ENCODE peak calls at places on chromosomes 6 and 20, in six cellular contexts. D is WTC11; O is naive thymus-derived CD8-positive, alpha-beta T cell; N is H54; C is NCI-H524; Z is DMS153. H is an unnamed sample.

GRCh38 chr20:41052742-41053419 is 24.3 kb downstream of the TOP1 start:
- DNase-seq in D (no peak), O (no peak), N (no peak), C (no peak), Z (no peak), H (no peak)

GRCh38 chr6:154986787-154987235 is 8.3 kb upstream of the TIAM2 start:
- DNase-seq in D (no peak), O (no peak), N (no peak), C (no peak), Z (no peak), H (no peak)

GRCh38 chr20:35004749-35005462 is 49.2 kb downstream of the MYH7B start:
- DNase-seq in D (peak; percentile 5), O (no peak), N (no peak), C (no peak), Z (no peak), H (no peak)

GRCh38 chr20:12928755-12929401 is 79.9 kb upstream of the SPTLC3 start:
- DNase-seq in D (no peak), O (no peak), N (peak; percentile 9), C (no peak), Z (no peak), H (no peak)

GRCh38 chr6:25111782-25112181 is 167.4 kb upstream of the CARMIL1 start:
- DNase-seq in D (no peak), O (no peak), N (no peak), C (no peak), Z (no peak), H (no peak)

GRCh38 chr6:53244958-53245357 is 96.3 kb upstream of the GCM1 start:
- DNase-seq in D (no peak), O (no peak), N (no peak), C (no peak), Z (no peak), H (peak; percentile 49)

GRCh38 chr20:45336530-45337366 is 11.5 kb downstream of the SDC4 start:
- DNase-seq in D (no peak), O (no peak), N (peak; percentile 83), C (no peak), Z (no peak), H (no peak)

GRCh38 chr6:52925042-52925441 is 15.5 kb upstream of the GSTA3 start:
- DNase-seq in D (no peak), O (no peak), N (no peak), C (no peak), Z (no peak), H (no peak)

GRCh38 chr20:58692579-58693225 is at the start of gene NPEPL1:
- DNase-seq in D (peak; percentile 58), O (peak; percentile 32), N (peak; percentile 48), C (peak; percentile 44), Z (no peak), H (peak; percentile 86)

GRCh38 chr6:157962601-157963084 is 19.0 kb upstream of the SYNJ2 start:
- DNase-seq in D (no peak), O (no peak), N (no peak), C (no peak), Z (no peak), H (no peak)

GRCh38 chr20:48621256-48622078 is 206.3 kb downstream of the PREX1 start:
- DNase-seq in D (no peak), O (no peak), N (peak; percentile 75), C (no peak), Z (no peak), H (no peak)

GRCh38 chr6:9412951-9413559 is 977.7 kb upstream of the SLC35B3 start:
- DNase-seq in D (peak; percentile 57), O (no peak), N (peak; percentile 7), C (peak; percentile 55), Z (no peak), H (no peak)

GRCh38 chr20:31809656-31810055 is 9.5 kb upstream of the MYLK2 start:
- DNase-seq in D (no peak), O (no peak), N (no peak), C (no peak), Z (no peak), H (no peak)

GRCh38 chr6:43970068-43970912 is 157.0 kb downstream of the MRPL14 start:
- DNase-seq in D (no peak), O (no peak), N (no peak), C (no peak), Z (no peak), H (no peak)

GRCh38 chr6:151763303-151763702 is 44.2 kb upstream of the ESR1 start:
- DNase-seq in D (no peak), O (no peak), N (peak; percentile 6), C (no peak), Z (no peak), H (no peak)

GRCh38 chr6:37371158-37372083 is 17.6 kb downstream of the RNF8 start:
- DNase-seq in D (no peak), O (no peak), N (no peak), C (peak; percentile 92), Z (no peak), H (no peak)

GRCh38 chr6:150334790-150335783 is 33.7 kb upstream of the IYD start:
- DNase-seq in D (peak; percentile 47), O (no peak), N (peak; percentile 18), C (peak; percentile 67), Z (no peak), H (peak; percentile 23)

GRCh38 chr6:68776382-68776781 is 141.3 kb downstream of the ADGRB3 start:
- DNase-seq in D (no peak), O (no peak), N (no peak), C (no peak), Z (no peak), H (no peak)

GRCh38 chr6:11609324-11610071 is 71.9 kb downstream of the TMEM170B start:
- DNase-seq in D (no peak), O (no peak), N (peak; percentile 58), C (no peak), Z (no peak), H (no peak)

H was measured in GM18507.